ENCODE peak calls at places on chromosomes 13 and 19, in seven cellular contexts. One of them, this sample, is unnamed.

GRCh38 chr13:80334582-80335260 is 6.2 kb downstream of the SPRY2 start:
- DNase-seq in mesendoderm: no peak
- DNase-seq in mammary epithelial cell: peak; percentile 60
- DNase-seq in trophoblast cell: no peak
- DNase-seq in psoas muscle: no peak
- DNase-seq in Peyer's patch: no peak
- DNase-seq in neuronal stem cell: no peak
- DNase-seq in this sample: peak; percentile 27

GRCh38 chr13:48624016-48624415 is 29.7 kb upstream of the CYSLTR2 start:
- DNase-seq in mesendoderm: no peak
- DNase-seq in mammary epithelial cell: no peak
- DNase-seq in trophoblast cell: no peak
- DNase-seq in psoas muscle: no peak
- DNase-seq in Peyer's patch: no peak
- DNase-seq in neuronal stem cell: no peak
- DNase-seq in this sample: no peak

GRCh38 chr19:2362039-2362969 is 2.2 kb downstream of the TMPRSS9 start:
- DNase-seq in mesendoderm: no peak
- DNase-seq in mammary epithelial cell: no peak
- DNase-seq in trophoblast cell: no peak
- DNase-seq in psoas muscle: no peak
- DNase-seq in Peyer's patch: no peak
- DNase-seq in neuronal stem cell: no peak
- DNase-seq in this sample: no peak

GRCh38 chr13:36352350-36352749 is 6.2 kb upstream of the SPART start:
- DNase-seq in mesendoderm: no peak
- DNase-seq in mammary epithelial cell: no peak
- DNase-seq in trophoblast cell: no peak
- DNase-seq in psoas muscle: no peak
- DNase-seq in Peyer's patch: no peak
- DNase-seq in neuronal stem cell: no peak
- DNase-seq in this sample: peak; percentile 10

GRCh38 chr19:53671621-53672111 is 39.9 kb downstream of the DPRX start:
- DNase-seq in mesendoderm: no peak
- DNase-seq in mammary epithelial cell: no peak
- DNase-seq in trophoblast cell: no peak
- DNase-seq in psoas muscle: no peak
- DNase-seq in Peyer's patch: no peak
- DNase-seq in neuronal stem cell: no peak
- DNase-seq in this sample: no peak

GRCh38 chr19:2227415-2228156 is 8.5 kb downstream of the PLEKHJ1 start:
- DNase-seq in mesendoderm: no peak
- DNase-seq in mammary epithelial cell: no peak
- DNase-seq in trophoblast cell: no peak
- DNase-seq in psoas muscle: no peak
- DNase-seq in Peyer's patch: peak; percentile 77
- DNase-seq in neuronal stem cell: no peak
- DNase-seq in this sample: no peak

GRCh38 chr19:4981681-4981958 is 12.7 kb downstream of the KDM4B start:
- DNase-seq in mesendoderm: no peak
- DNase-seq in mammary epithelial cell: no peak
- DNase-seq in trophoblast cell: no peak
- DNase-seq in psoas muscle: no peak
- DNase-seq in Peyer's patch: no peak
- DNase-seq in neuronal stem cell: no peak
- DNase-seq in this sample: no peak

GRCh38 chr13:32153056-32153455 is 121.5 kb downstream of the FRY start:
- DNase-seq in mesendoderm: no peak
- DNase-seq in mammary epithelial cell: peak; percentile 72
- DNase-seq in trophoblast cell: no peak
- DNase-seq in psoas muscle: no peak
- DNase-seq in Peyer's patch: no peak
- DNase-seq in neuronal stem cell: no peak
- DNase-seq in this sample: peak; percentile 60

GRCh38 chr19:1082165-1082927 is 12.8 kb downstream of the POLR2E start:
- DNase-seq in mesendoderm: peak; percentile 96
- DNase-seq in mammary epithelial cell: peak; percentile 68
- DNase-seq in trophoblast cell: peak; percentile 96
- DNase-seq in psoas muscle: no peak
- DNase-seq in Peyer's patch: peak; percentile 84
- DNase-seq in neuronal stem cell: peak; percentile 69
- DNase-seq in this sample: peak; percentile 84

GRCh38 chr19:10431254-10431942 is 11.1 kb downstream of the PDE4A start:
- DNase-seq in mesendoderm: peak; percentile 41
- DNase-seq in mammary epithelial cell: no peak
- DNase-seq in trophoblast cell: peak; percentile 44
- DNase-seq in psoas muscle: peak; percentile 53
- DNase-seq in Peyer's patch: peak; percentile 70
- DNase-seq in neuronal stem cell: no peak
- DNase-seq in this sample: no peak

GRCh38 chr13:20190481-20191310 is 2.0 kb downstream of the GJB2 start:
- DNase-seq in mesendoderm: no peak
- DNase-seq in mammary epithelial cell: peak; percentile 85
- DNase-seq in trophoblast cell: no peak
- DNase-seq in psoas muscle: no peak
- DNase-seq in Peyer's patch: no peak
- DNase-seq in neuronal stem cell: no peak
- DNase-seq in this sample: peak; percentile 92

GRCh38 chr19:53965091-53965490 is 2.4 kb downstream of the CACNG8 start:
- DNase-seq in mesendoderm: no peak
- DNase-seq in mammary epithelial cell: no peak
- DNase-seq in trophoblast cell: no peak
- DNase-seq in psoas muscle: no peak
- DNase-seq in Peyer's patch: no peak
- DNase-seq in neuronal stem cell: no peak
- DNase-seq in this sample: no peak

GRCh38 chr19:5153601-5154128 is 184.8 kb downstream of the KDM4B start:
- DNase-seq in mesendoderm: no peak
- DNase-seq in mammary epithelial cell: no peak
- DNase-seq in trophoblast cell: no peak
- DNase-seq in psoas muscle: no peak
- DNase-seq in Peyer's patch: no peak
- DNase-seq in neuronal stem cell: no peak
- DNase-seq in this sample: no peak

GRCh38 chr13:114100446-114101320 is 31.7 kb downstream of the RASA3 start:
- DNase-seq in mesendoderm: no peak
- DNase-seq in mammary epithelial cell: no peak
- DNase-seq in trophoblast cell: no peak
- DNase-seq in psoas muscle: peak; percentile 21
- DNase-seq in Peyer's patch: no peak
- DNase-seq in neuronal stem cell: no peak
- DNase-seq in this sample: no peak

GRCh38 chr19:1261512-1261862 is 7.6 kb upstream of the CIRBP start:
- DNase-seq in mesendoderm: peak; percentile 67
- DNase-seq in mammary epithelial cell: no peak
- DNase-seq in trophoblast cell: no peak
- DNase-seq in psoas muscle: no peak
- DNase-seq in Peyer's patch: no peak
- DNase-seq in neuronal stem cell: no peak
- DNase-seq in this sample: no peak

GRCh38 chr19:44050740-44051653 is 839 bp upstream of the ZNF223 start:
- DNase-seq in mesendoderm: no peak
- DNase-seq in mammary epithelial cell: peak; percentile 53
- DNase-seq in trophoblast cell: no peak
- DNase-seq in psoas muscle: no peak
- DNase-seq in Peyer's patch: no peak
- DNase-seq in neuronal stem cell: no peak
- DNase-seq in this sample: peak; percentile 67

GRCh38 chr19:55870736-55871135 is 34.4 kb downstream of the NLRP4 start:
- DNase-seq in mesendoderm: no peak
- DNase-seq in mammary epithelial cell: no peak
- DNase-seq in trophoblast cell: no peak
- DNase-seq in psoas muscle: no peak
- DNase-seq in Peyer's patch: no peak
- DNase-seq in neuronal stem cell: no peak
- DNase-seq in this sample: no peak

GRCh38 chr19:35710784-35711723 is 6.7 kb downstream of the ZBTB32 start:
- DNase-seq in mesendoderm: no peak
- DNase-seq in mammary epithelial cell: no peak
- DNase-seq in trophoblast cell: no peak
- DNase-seq in psoas muscle: no peak
- DNase-seq in Peyer's patch: peak; percentile 41
- DNase-seq in neuronal stem cell: no peak
- DNase-seq in this sample: no peak

GRCh38 chr19:28578786-28579505 is 634.0 kb downstream of the UQCRFS1 start:
- DNase-seq in mesendoderm: peak; percentile 35
- DNase-seq in mammary epithelial cell: no peak
- DNase-seq in trophoblast cell: no peak
- DNase-seq in psoas muscle: no peak
- DNase-seq in Peyer's patch: no peak
- DNase-seq in neuronal stem cell: no peak
- DNase-seq in this sample: no peak

GRCh38 chr19:50428768-50429463 is 3.8 kb upstream of the MYBPC2 start:
- DNase-seq in mesendoderm: no peak
- DNase-seq in mammary epithelial cell: no peak
- DNase-seq in trophoblast cell: no peak
- DNase-seq in psoas muscle: no peak
- DNase-seq in Peyer's patch: no peak
- DNase-seq in neuronal stem cell: no peak
- DNase-seq in this sample: no peak

GRCh38 chr19:45637890-45638667 is 1.1 kb downstream of the EML2 start:
- DNase-seq in mesendoderm: peak; percentile 80
- DNase-seq in mammary epithelial cell: peak; percentile 80
- DNase-seq in trophoblast cell: no peak
- DNase-seq in psoas muscle: no peak
- DNase-seq in Peyer's patch: no peak
- DNase-seq in neuronal stem cell: no peak
- DNase-seq in this sample: peak; percentile 71

GRCh38 chr19:45641274-45642105 is 2.3 kb upstream of the EML2 start:
- DNase-seq in mesendoderm: peak; percentile 99
- DNase-seq in mammary epithelial cell: peak; percentile 97
- DNase-seq in trophoblast cell: peak; percentile 84
- DNase-seq in psoas muscle: peak; percentile 75
- DNase-seq in Peyer's patch: peak; percentile 93
- DNase-seq in neuronal stem cell: peak; percentile 82
- DNase-seq in this sample: peak; percentile 98

GRCh38 chr19:45636902-45637301 is 2.3 kb downstream of the EML2 start:
- DNase-seq in mesendoderm: no peak
- DNase-seq in mammary epithelial cell: no peak
- DNase-seq in trophoblast cell: no peak
- DNase-seq in psoas muscle: no peak
- DNase-seq in Peyer's patch: no peak
- DNase-seq in neuronal stem cell: no peak
- DNase-seq in this sample: no peak

GRCh38 chr19:45640849-45641273 is 1.7 kb upstream of the EML2 start:
- DNase-seq in mesendoderm: no peak
- DNase-seq in mammary epithelial cell: peak; percentile 85
- DNase-seq in trophoblast cell: no peak
- DNase-seq in psoas muscle: no peak
- DNase-seq in Peyer's patch: peak; percentile 31
- DNase-seq in neuronal stem cell: no peak
- DNase-seq in this sample: no peak

DNA sequence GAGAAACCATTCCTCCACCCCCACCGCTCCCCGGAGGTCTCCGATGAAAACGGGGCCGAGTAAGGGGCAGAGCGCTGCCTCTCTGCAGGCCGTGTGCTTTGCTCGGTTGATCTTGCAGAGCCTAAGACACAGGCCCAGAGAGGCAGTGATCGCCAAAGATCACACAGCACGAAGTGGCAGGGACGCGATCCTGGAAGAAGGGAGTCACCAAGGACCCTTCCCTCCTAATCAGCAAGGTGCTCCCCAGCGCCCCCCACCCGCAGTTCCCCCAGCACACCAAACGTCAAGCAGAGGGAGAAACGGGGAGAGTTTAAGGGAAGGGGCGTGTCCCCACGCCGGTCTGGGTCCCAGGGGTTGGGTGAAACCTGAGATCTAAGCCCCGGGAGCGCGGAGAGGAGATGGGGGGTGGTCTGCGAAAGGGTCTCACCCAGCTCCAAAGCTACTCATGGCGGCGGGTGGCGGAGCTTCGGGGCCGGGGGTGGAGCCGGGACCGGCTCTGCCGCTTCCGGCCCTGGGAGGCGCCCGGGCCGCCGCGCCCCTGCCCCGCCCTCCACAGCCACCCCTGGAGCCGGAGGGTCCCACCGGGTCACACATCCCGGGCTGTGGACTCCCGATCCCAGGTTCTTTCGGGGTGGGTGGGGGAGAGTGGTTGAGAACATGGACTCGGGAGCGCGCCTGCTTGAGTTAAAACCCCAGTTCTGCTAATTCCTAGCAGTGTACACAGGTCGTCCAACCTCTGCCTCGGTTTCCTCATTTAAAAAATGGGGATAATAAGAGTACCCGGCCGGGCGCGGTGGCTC is at the start of gene EML2:
- DNase-seq in mesendoderm: peak; percentile 89
- DNase-seq in mammary epithelial cell: peak; percentile 45
- DNase-seq in trophoblast cell: peak; percentile 33
- DNase-seq in psoas muscle: peak; percentile 49
- DNase-seq in Peyer's patch: peak; percentile 60
- DNase-seq in neuronal stem cell: peak; percentile 81
- DNase-seq in this sample: no peak
- H3K4me1 ChIP-seq in mesendoderm: peaks cover 7% of the 10 kb centered on the region
- H3K4me1 ChIP-seq in mammary epithelial cell: peaks cover 43% of the 10 kb centered on the region
- H3K4me1 ChIP-seq in trophoblast cell: peaks cover 22% of the 10 kb centered on the region
- H3K4me1 ChIP-seq in psoas muscle: peaks cover 27% of the 10 kb centered on the region
- H3K4me1 ChIP-seq in Peyer's patch: peaks cover 43% of the 10 kb centered on the region
- H3K4me1 ChIP-seq in neuronal stem cell: peaks cover 22% of the 10 kb centered on the region
- H3K4me1 ChIP-seq in this sample: peaks cover 17% of the 10 kb centered on the region

GRCh38 chr13:71851541-71851940 is 15.5 kb downstream of the DACH1 start:
- DNase-seq in mesendoderm: no peak
- DNase-seq in mammary epithelial cell: no peak
- DNase-seq in trophoblast cell: no peak
- DNase-seq in psoas muscle: no peak
- DNase-seq in Peyer's patch: no peak
- DNase-seq in neuronal stem cell: no peak
- DNase-seq in this sample: no peak

GRCh38 chr13:71856548-71856947 is 10.5 kb downstream of the DACH1 start:
- DNase-seq in mesendoderm: no peak
- DNase-seq in mammary epithelial cell: no peak
- DNase-seq in trophoblast cell: no peak
- DNase-seq in psoas muscle: no peak
- DNase-seq in Peyer's patch: no peak
- DNase-seq in neuronal stem cell: no peak
- DNase-seq in this sample: no peak

GRCh38 chr13:71854401-71854800 is 12.6 kb downstream of the DACH1 start:
- DNase-seq in mesendoderm: no peak
- DNase-seq in mammary epithelial cell: no peak
- DNase-seq in trophoblast cell: no peak
- DNase-seq in psoas muscle: no peak
- DNase-seq in Peyer's patch: no peak
- DNase-seq in neuronal stem cell: no peak
- DNase-seq in this sample: no peak

GRCh38 chr13:71852082-71852481 is 14.9 kb downstream of the DACH1 start:
- DNase-seq in mesendoderm: no peak
- DNase-seq in mammary epithelial cell: no peak
- DNase-seq in trophoblast cell: no peak
- DNase-seq in psoas muscle: no peak
- DNase-seq in Peyer's patch: no peak
- DNase-seq in neuronal stem cell: no peak
- DNase-seq in this sample: no peak
- H3K27ac ChIP-seq in mesendoderm: no peak overlapping the region
- H3K27ac ChIP-seq in mammary epithelial cell: no peak overlapping the region
- H3K27ac ChIP-seq in trophoblast cell: no peak overlapping the region
- H3K27ac ChIP-seq in psoas muscle: no peak overlapping the region
- H3K27ac ChIP-seq in Peyer's patch: no peak overlapping the region
- H3K27ac ChIP-seq in neuronal stem cell: no peak overlapping the region
- H3K27ac ChIP-seq in this sample: no peak overlapping the region

GRCh38 chr19:15264933-15265206 is 32.6 kb upstream of the EPHX3 start:
- DNase-seq in mesendoderm: no peak
- DNase-seq in mammary epithelial cell: no peak
- DNase-seq in trophoblast cell: no peak
- DNase-seq in psoas muscle: no peak
- DNase-seq in Peyer's patch: no peak
- DNase-seq in neuronal stem cell: no peak
- DNase-seq in this sample: no peak
- H3K4me1 ChIP-seq in mesendoderm: no peaks in the 10 kb centered on the region
- H3K4me1 ChIP-seq in mammary epithelial cell: peaks cover 7% of the 10 kb centered on the region
- H3K4me1 ChIP-seq in trophoblast cell: no peaks in the 10 kb centered on the region
- H3K4me1 ChIP-seq in psoas muscle: peaks cover 54% of the 10 kb centered on the region
- H3K4me1 ChIP-seq in Peyer's patch: peaks cover 38% of the 10 kb centered on the region
- H3K4me1 ChIP-seq in neuronal stem cell: peaks cover 1% of the 10 kb centered on the region
- H3K4me1 ChIP-seq in this sample: no peaks in the 10 kb centered on the region

GRCh38 chr13:105972306-105972721 is 563.1 kb downstream of the EFNB2 start:
- DNase-seq in mesendoderm: no peak
- DNase-seq in mammary epithelial cell: no peak
- DNase-seq in trophoblast cell: peak; percentile 63
- DNase-seq in psoas muscle: no peak
- DNase-seq in Peyer's patch: no peak
- DNase-seq in neuronal stem cell: no peak
- DNase-seq in this sample: no peak
- H3K27ac ChIP-seq in mesendoderm: no peak overlapping the region
- H3K27ac ChIP-seq in mammary epithelial cell: no peak overlapping the region
- H3K27ac ChIP-seq in trophoblast cell: no peak overlapping the region
- H3K27ac ChIP-seq in psoas muscle: no peak overlapping the region
- H3K27ac ChIP-seq in Peyer's patch: no peak overlapping the region
- H3K27ac ChIP-seq in neuronal stem cell: no peak overlapping the region
- H3K27ac ChIP-seq in this sample: peak overlapping the region; percentile 27

This sample was measured in foreskin keratinocyte.